ENCODE peak calls at places on chromosomes 7 and 10, in seven cellular contexts. Y is CD8-positive, alpha-beta memory T cell; R is psoas muscle; H is Panc1; V is kidney; M is H7; T is IMR-90. K is an unnamed sample.

GRCh38 chr7:26469188-26469587 is 177.5 kb downstream of the SNX10 start:
- DNase-seq in Y (no peak), R (no peak), H (no peak), V (no peak), M (no peak), T (no peak), K (no peak)

GRCh38 chr7:50507898-50508470 is 57.2 kb downstream of the DDC start:
- DNase-seq in Y (no peak), R (peak), H (no peak), V (no peak), M (no peak), T (no peak), K (no peak)

GRCh38 chr10:132417957-132418441 is 21.0 kb downstream of the PWWP2B start:
- DNase-seq in Y (no peak), R (no peak), H (no peak), V (peak), M (peak), T (no peak), K (no peak)

GRCh38 chr10:110005716-110006115 is 2.1 kb upstream of the ADD3 start:
- DNase-seq in Y (no peak), R (peak), H (no peak), V (peak), M (no peak), T (peak), K (peak)

GRCh38 chr10:71868192-71868697 is 17.2 kb upstream of the PSAP start:
- DNase-seq in Y (no peak), R (peak), H (peak), V (peak), M (no peak), T (peak), K (peak)

GRCh38 chr7:28748934-28749584 is 209.1 kb downstream of the TRIL start:
- DNase-seq in Y (no peak), R (peak), H (peak), V (no peak), M (no peak), T (peak), K (peak)

GRCh38 chr7:27210441-27211083 is 10.7 kb upstream of the HOXA13 start:
- DNase-seq in Y (no peak), R (no peak), H (no peak), V (no peak), M (peak), T (peak), K (peak)

GRCh38 chr7:22002731-22003130 is 57.0 kb upstream of the CDCA7L start:
- DNase-seq in Y (no peak), R (no peak), H (no peak), V (no peak), M (no peak), T (no peak), K (no peak)

GRCh38 chr10:86446987-86447386 is 74.6 kb downstream of the WAPL start:
- DNase-seq in Y (no peak), R (no peak), H (no peak), V (no peak), M (no peak), T (peak), K (peak)

GRCh38 chr7:115435178-115435577 is 513.3 kb downstream of the MDFIC start:
- DNase-seq in Y (no peak), R (no peak), H (no peak), V (no peak), M (no peak), T (no peak), K (no peak)

DNA sequence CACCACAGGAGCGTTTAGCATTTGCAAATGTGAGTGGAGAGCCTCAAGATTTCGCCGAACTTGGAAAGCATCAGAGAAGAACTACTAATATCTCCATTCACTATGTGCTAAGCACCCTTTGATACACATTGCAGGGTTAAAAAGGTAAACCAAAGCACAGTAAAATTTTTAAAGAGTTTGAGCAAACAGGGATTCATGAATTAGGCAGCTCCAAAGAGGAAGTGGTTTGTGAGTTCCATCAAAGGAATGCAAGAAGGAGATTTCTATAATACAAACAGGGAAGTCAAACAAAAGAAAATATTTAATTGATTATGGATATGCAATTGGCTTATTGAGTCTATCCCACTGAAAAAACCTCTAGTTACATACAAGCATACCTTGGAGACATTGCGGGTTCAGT is 81.1 kb upstream of the TMEM72 start:
- DNase-seq in Y (no peak), R (no peak), H (no peak), V (no peak), M (no peak), T (peak), K (peak)
- H3K4me3 ChIP-seq in Y (no peak), R (no peak), H (no peak), V (no peak), M (no peak), T (no peak), K (no peak)

GRCh38 chr7:41701542-41701941 is 1.3 kb downstream of the INHBA start:
- DNase-seq in Y (no peak), R (no peak), H (no peak), V (no peak), M (peak), T (peak), K (no peak)

GRCh38 chr7:41700044-41700471 is 2.8 kb downstream of the INHBA start:
- DNase-seq in Y (no peak), R (no peak), H (no peak), V (no peak), M (no peak), T (peak), K (no peak)

GRCh38 chr7:41699532-41699931 is 3.4 kb downstream of the INHBA start:
- DNase-seq in Y (no peak), R (no peak), H (no peak), V (no peak), M (peak), T (peak), K (no peak)

GRCh38 chr7:41702635-41703371 is at the start of gene INHBA:
- DNase-seq in Y (no peak), R (no peak), H (no peak), V (no peak), M (no peak), T (peak), K (peak)

GRCh38 chr7:41701068-41701467 is 1.8 kb downstream of the INHBA start:
- DNase-seq in Y (no peak), R (no peak), H (no peak), V (no peak), M (peak), T (no peak), K (no peak)
- H3K4me3 ChIP-seq in Y (no peak), R (no peak), H (peak), V (no peak), M (peak), T (peak), K (peak)

DNA sequence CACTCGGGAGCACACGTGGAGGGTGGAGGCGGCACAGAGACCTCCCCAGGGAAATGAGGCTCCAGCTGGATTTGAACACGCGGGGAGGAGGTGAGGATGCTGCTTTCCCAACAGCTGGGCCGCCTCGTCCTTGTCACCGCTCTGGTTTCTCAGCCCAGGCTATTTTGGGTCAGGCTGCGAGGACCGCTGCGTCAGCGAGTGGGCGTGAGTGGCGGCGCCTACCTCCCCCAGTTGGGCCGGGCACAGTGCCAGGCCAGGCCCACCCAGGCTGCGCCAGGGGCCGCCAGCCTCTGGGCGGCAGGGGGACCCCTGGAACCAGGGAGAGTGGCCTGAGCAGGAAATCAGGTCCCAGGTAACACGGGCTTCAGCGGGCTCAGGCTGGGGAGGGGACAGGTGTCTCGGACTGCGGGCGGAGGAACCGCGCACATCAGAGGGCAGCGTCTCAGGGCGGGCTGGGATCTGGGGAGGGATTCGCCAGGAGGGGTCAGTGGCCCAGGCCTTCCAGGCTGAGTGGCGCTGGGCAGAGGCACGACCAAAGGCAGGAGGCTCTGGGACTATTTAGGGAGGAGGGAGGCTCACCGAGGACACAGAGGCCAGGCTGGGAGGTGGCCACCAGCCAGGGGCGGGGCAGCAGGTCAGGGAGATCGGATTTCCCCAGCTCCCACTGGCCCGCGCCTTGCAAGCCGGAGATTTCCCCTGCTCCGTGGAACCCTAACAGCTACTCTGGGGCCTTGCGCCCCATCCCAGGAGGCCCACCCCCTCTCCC is 125.2 kb upstream of the RET start:
- DNase-seq in Y (no peak), R (peak), H (no peak), V (peak), M (peak), T (no peak), K (no peak)
- H3K4me3 ChIP-seq in Y (no peak), R (no peak), H (no peak), V (no peak), M (peak), T (no peak), K (no peak)

DNA sequence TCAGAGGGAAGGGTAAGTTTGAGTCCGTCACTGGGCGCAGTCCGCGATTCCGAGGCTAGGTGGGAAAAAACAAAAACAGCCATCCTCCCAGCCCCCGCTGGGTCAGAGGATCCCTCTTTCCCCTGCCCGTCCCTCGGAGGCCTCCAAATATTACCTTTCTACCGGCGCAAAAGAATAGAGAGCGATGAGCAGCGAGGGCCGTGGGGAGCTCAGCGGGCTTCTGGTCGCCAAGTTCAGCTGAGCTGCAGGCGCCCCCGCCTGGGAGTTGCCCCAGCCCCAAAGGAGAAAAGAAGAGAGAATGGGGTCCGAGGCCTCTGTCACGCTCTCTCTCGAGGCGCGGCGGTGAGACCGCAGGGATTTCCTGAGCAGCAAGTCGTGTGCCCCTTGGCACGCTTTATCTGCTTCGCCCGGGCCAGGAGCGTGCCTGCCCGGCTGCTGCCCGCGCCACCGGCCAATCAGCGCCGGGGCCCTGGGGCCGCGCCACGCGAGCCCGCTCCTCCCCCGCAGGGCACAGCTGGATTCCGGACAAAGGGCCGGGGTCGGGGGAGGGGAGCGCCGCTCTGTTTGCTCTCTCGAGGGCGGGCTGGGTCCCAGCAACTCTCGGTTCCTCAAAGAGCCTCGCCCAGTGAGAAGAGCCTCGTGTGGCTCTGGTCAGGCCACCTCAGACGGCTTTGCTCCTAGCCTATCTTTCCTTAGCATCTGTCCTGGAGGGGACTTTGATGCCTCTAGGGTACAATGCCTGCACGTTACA is at the start of gene NEUROG3:
- DNase-seq in Y (no peak), R (peak), H (no peak), V (no peak), M (peak), T (no peak), K (no peak)
- H3K4me3 ChIP-seq in Y (peak), R (peak), H (peak), V (no peak), M (peak), T (no peak), K (no peak)